ENCODE peak calls at places on chromosomes 1 and 21, in four cellular contexts. R, K, C and G are unnamed samples.

GRCh38 chr21:16913010-16913409 is 599.8 kb upstream of the CXADR start:
- DNase-seq in R (no peak), K (no peak), C (peak; percentile 34), G (no peak)

GRCh38 chr21:16154961-16155360 is 425.2 kb downstream of the USP25 start:
- DNase-seq in R (no peak), K (no peak), C (no peak), G (no peak)

GRCh38 chr1:2411801-2412394 is 466 bp downstream of the PEX10 start:
- DNase-seq in R (no peak), K (no peak), C (peak; percentile 40), G (no peak)

GRCh38 chr1:32273389-32274208 is 18.3 kb upstream of the HDAC1 start:
- DNase-seq in R (no peak), K (no peak), C (peak; percentile 97), G (no peak)

GRCh38 chr1:116923421-116923820 is 13.7 kb downstream of the PTGFRN start:
- DNase-seq in R (no peak), K (no peak), C (no peak), G (no peak)

GRCh38 chr1:99728494-99729235 is 37.8 kb downstream of the FRRS1 start:
- DNase-seq in R (peak; percentile 33), K (no peak), C (peak; percentile 39), G (no peak)

GRCh38 chr1:59043796-59044195 is 253.1 kb upstream of the FGGY start:
- DNase-seq in R (peak; percentile 70), K (no peak), C (no peak), G (peak; percentile 93)

GRCh38 chr21:43928726-43929125 is 63.7 kb downstream of the AGPAT3 start:
- DNase-seq in R (no peak), K (no peak), C (no peak), G (no peak)

GRCh38 chr1:18569251-18569650 is 61.4 kb upstream of the PAX7 start:
- DNase-seq in R (no peak), K (no peak), C (no peak), G (no peak)

GRCh38 chr1:30807318-30808066 is 49.9 kb upstream of the LAPTM5 start:
- DNase-seq in R (peak; percentile 42), K (no peak), C (no peak), G (no peak)

GRCh38 chr1:51981555-51981954 is 8.9 kb downstream of the RAB3B start:
- DNase-seq in R (no peak), K (no peak), C (no peak), G (no peak)

DNA sequence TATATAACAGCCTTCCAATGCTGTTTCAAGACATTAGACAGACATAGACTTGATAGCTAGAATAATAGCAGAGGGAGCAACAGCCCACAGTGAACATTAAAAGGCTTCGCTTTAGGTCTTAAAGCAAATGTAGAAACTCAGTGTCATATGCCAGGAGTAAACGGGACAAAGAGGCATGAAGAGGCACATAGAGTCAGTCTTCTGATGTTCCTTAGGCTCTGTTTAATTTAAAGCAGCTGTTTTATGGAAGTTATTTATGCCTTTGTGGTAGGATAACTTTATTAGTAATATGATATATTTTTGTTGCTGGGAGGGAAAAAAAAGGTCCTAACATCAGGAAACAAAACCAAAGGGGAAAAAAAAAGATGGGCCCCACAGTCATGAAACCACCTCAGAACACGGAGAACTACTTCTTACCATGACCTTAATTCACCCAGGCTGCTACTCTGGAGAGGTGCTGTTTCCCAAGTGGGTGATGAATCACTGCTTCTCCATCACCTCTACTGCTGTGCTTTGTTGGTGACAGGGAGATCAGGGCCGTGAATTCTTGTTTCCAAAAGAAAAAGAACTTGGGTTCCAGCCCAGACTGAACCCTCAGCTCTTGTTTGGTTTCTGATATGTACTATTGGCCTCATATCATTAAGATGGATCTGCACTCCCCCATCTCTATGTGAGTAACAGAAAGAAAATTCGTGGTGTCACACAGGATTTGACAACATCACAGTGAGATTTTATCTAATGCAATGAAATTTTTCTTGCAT is 616.9 kb downstream of the KIF26B start:
- DNase-seq in R (no peak), K (no peak), C (no peak), G (no peak)
- H3K27ac ChIP-seq in R (no peak overlapping the region), K (no peak overlapping the region), C (no peak overlapping the region), G (no peak overlapping the region)

DNA sequence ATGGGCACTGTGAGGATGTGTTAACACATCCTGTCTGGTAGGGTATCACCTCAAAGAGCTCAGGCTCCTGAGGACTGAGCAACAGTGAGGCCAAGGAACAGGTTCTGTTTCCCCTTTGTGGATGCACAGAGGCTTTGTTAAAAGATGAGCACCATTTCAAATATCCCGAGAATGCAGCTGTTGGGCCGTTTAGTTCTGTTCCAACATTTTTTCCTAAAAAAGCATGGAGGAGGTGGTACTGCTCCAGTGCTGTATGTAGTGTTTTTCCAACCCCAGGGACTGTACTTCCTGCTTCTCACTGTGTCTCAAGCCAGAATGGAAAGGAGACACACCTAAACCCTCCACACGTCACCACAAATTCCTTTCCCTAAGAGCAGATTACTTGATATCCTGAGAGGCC is 53.8 kb upstream of the BCL10 start:
- DNase-seq in R (no peak), K (no peak), C (no peak), G (no peak)
- H3K27ac ChIP-seq in R (peak overlapping the region; percentile 87), K (peak overlapping the region; percentile 46), C (peak overlapping the region; percentile 21), G (peak overlapping the region; percentile 38)

DNA sequence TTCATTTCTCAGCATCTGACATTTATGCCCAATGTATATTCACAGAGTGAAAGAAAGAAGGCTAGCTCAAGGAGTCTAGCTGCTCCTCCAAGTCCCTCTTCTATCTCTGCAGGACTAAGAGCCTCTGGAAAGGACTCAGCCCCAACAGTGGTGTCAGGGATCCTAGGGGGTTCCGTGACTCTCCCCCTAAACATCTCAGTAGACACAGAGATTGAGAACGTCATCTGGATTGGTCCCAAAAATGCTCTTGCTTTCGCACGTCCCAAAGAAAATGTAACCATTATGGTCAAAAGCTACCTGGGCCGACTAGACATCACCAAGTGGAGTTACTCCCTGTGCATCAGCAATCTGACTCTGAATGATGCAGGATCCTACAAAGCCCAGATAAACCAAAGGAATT is 3.7 kb downstream of the LY9 start:
- DNase-seq in R (no peak), K (no peak), C (no peak), G (no peak)
- H3K27ac ChIP-seq in R (no peak overlapping the region), K (no peak overlapping the region), C (no peak overlapping the region), G (no peak overlapping the region)

GRCh38 chr1:217524787-217525520 is 105.9 kb downstream of the GPATCH2 start:
- DNase-seq in R (no peak), K (no peak), C (no peak), G (no peak)

GRCh38 chr1:217521317-217521716 is 109.6 kb downstream of the GPATCH2 start:
- DNase-seq in R (no peak), K (no peak), C (no peak), G (no peak)

GRCh38 chr1:217525773-217526490 is 105.0 kb downstream of the GPATCH2 start:
- DNase-seq in R (no peak), K (no peak), C (no peak), G (no peak)

GRCh38 chr1:217526636-217527035 is 104.3 kb downstream of the GPATCH2 start:
- DNase-seq in R (no peak), K (no peak), C (no peak), G (no peak)

GRCh38 chr1:217522280-217522679 is 108.6 kb downstream of the GPATCH2 start:
- DNase-seq in R (no peak), K (no peak), C (no peak), G (no peak)
- H3K27ac ChIP-seq in R (no peak overlapping the region), K (no peak overlapping the region), C (no peak overlapping the region), G (no peak overlapping the region)

GRCh38 chr1:61191140-61191720 is 108.9 kb downstream of the NFIA start:
- DNase-seq in R (no peak), K (no peak), C (no peak), G (no peak)
- H3K27ac ChIP-seq in R (peak overlapping the region; percentile 32), K (peak overlapping the region; percentile 78), C (no peak overlapping the region), G (peak overlapping the region; percentile 35)

GRCh38 chr1:177650947-177651346 is 318.9 kb downstream of the SEC16B start:
- DNase-seq in R (no peak), K (no peak), C (no peak), G (no peak)
- H3K27ac ChIP-seq in R (no peak overlapping the region), K (no peak overlapping the region), C (no peak overlapping the region), G (no peak overlapping the region)

GRCh38 chr1:40703316-40703715 is 11.8 kb downstream of the NFYC start:
- DNase-seq in R (no peak), K (no peak), C (no peak), G (no peak)

GRCh38 chr1:40701684-40702083 is 10.2 kb downstream of the NFYC start:
- DNase-seq in R (no peak), K (no peak), C (no peak), G (no peak)

GRCh38 chr1:40706626-40707025 is 15.1 kb downstream of the NFYC start:
- DNase-seq in R (no peak), K (no peak), C (no peak), G (no peak)

GRCh38 chr1:40708750-40709099 is 17.2 kb downstream of the NFYC start:
- DNase-seq in R (no peak), K (no peak), C (no peak), G (no peak)

DNA sequence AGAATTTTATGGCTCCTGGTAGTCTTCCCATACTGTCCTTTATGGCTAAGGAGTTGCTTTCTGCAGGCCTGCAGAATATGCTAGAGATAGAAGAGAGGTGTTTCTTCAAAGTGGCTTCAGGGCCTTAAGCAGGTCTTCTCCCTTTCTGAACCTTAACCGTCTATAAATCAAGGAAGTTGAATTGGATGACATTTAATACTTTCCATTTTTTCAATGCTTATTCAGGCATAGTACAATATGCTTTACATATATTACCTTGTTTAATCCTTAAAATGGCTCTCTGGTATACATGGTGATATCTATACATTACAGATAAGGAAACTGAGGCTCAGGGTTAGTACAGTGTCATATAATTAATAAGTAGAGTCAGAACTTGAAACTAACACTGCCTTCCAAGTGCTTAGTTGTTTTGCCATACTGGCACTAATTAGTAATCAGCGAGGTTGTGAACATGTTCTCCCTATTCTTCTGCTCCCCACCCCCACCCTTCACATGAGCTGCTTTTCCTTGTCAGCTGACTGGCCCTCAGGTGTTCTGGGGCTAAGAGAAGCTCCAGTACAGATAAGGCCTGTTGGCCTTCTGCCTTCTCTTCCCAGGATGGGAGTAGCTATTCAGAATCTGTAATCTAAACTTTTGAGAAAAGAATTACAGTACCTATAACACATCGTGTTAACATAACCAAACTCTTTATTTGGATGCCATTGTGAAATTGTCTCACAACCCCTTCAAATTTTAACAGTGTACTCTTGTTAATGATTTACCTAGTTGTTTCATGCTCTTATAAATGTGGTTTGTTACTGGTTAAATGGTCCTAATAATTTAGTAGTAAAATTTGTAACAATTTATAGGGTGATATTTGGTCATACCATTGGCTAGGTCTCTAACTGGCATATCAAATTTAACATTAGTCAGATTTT is 13.6 kb downstream of the NFYC start:
- DNase-seq in R (no peak), K (no peak), C (no peak), G (no peak)
- H3K27ac ChIP-seq in R (no peak overlapping the region), K (no peak overlapping the region), C (no peak overlapping the region), G (no peak overlapping the region)